ENCODE peak calls at places on chromosome 1, in four cellular contexts. F is H1, P is GM12878, S is HepG2. L is an unnamed sample.

GRCh38 chr1:68346192-68346808 is 103.5 kb downstream of the RPE65 start:
- DNase-seq in F (no peak), S (peak), P (no peak), L (peak)

GRCh38 chr1:80656011-80656627 is 1144.6 kb upstream of the ADGRL2 start:
- DNase-seq in F (no peak), S (peak), P (no peak), L (peak)

GRCh38 chr1:203548917-203549708 is 55.2 kb downstream of the OPTC start:
- DNase-seq in S (no peak), F (no peak), P (no peak), L (peak)

GRCh38 chr1:121417289-121417955 is 232.6 kb downstream of the SRGAP2C start:
- DNase-seq in S (no peak), F (no peak), P (no peak), L (no peak)

GRCh38 chr1:179762241-179762640 is 19.1 kb downstream of the FAM163A start:
- DNase-seq in F (no peak), P (no peak), S (no peak), L (no peak)

GRCh38 chr1:11880911-11881748 is 22.4 kb upstream of the NPPB start:
- DNase-seq in S (no peak), F (no peak), P (no peak), L (no peak)

GRCh38 chr1:12135612-12136011 is 31.2 kb upstream of the TNFRSF1B start:
- DNase-seq in F (no peak), P (no peak), S (no peak), L (no peak)

GRCh38 chr1:88892146-88892877 is 945 bp upstream of the GTF2B start:
- DNase-seq in F (no peak), P (no peak), S (peak), L (peak)

GRCh38 chr1:116538527-116538926 is 32.3 kb downstream of the CD58 start:
- DNase-seq in F (no peak), S (peak), P (no peak), L (no peak)

GRCh38 chr1:29032839-29033238 is 90.9 kb downstream of the TMEM200B start:
- DNase-seq in P (no peak), F (no peak), S (no peak), L (no peak)

GRCh38 chr1:203589201-203589600 is 37.4 kb upstream of the ATP2B4 start:
- DNase-seq in F (no peak), S (no peak), P (no peak), L (no peak)

GRCh38 chr1:13830616-13831280 is 130.8 kb downstream of the PRDM2 start:
- DNase-seq in P (no peak), F (no peak), S (no peak), L (no peak)

GRCh38 chr1:230382060-230382491 is 44.1 kb downstream of the PGBD5 start:
- DNase-seq in P (no peak), F (peak), S (peak), L (peak)

GRCh38 chr1:11571906-11572616 is 82.2 kb downstream of the FBXO2 start:
- DNase-seq in S (peak), F (peak), P (no peak), L (no peak)

GRCh38 chr1:16072616-16073484 is 601 bp downstream of the FAM131C start:
- DNase-seq in F (peak), P (no peak), S (no peak), L (no peak)

GRCh38 chr1:148308832-148309458 is 156.9 kb upstream of the NBPF11 start:
- DNase-seq in P (no peak), S (no peak), F (peak), L (no peak)

DNA sequence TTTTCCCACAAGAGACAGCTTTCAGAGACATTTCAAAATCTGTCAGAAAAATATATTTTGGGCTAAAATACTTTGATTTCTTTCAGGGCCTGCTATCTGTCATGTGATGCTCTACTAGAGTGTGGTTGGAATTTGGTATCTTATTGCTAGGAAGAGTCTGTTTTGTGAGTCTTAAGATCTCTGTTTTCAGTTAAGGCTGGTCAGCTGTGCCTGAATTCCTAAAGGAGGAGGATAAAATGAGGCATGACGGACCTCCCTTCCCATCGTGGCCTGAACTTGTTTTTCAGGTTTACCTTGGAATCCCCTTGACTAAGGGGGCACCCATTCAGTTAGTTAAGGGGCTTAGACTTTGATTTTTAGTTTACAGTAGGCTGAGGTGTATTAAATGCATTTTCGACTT is 18.1 kb downstream of the CAPN2 start:
- DNase-seq in F (no peak), P (no peak), S (no peak), L (no peak)
- H3K4me3 ChIP-seq in F (no peak), P (no peak), S (no peak), L (no peak)

DNA sequence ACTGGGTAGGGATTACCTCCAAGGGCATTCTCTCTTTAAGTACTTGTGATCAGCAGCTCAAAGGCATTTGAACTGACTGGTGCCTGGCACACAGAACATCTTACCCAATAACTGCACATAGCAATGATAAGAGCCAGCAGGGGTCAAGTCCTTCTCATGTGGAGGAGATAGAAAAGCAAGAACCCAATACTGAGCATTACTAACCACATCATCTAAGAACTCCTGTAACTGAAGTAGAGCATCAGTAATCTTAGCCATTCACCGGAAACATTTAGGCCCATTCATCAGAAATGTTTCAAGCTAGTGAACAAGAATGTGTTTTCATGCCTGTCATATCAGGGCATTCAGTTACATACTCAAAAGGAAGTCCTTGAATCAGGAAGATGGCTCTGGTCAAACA is 33.6 kb upstream of the THEM4 start:
- DNase-seq in F (no peak), P (no peak), S (no peak), L (no peak)
- TF ChIP-seq SUZ12 in F (no peak), P (no peak), S (no peak), L (no peak)

GRCh38 chr1:204974326-204974725 is 68.7 kb upstream of the CNTN2 start:
- DNase-seq in S (no peak), F (no peak), P (no peak), L (no peak)

GRCh38 chr1:204972461-204972860 is 70.6 kb upstream of the CNTN2 start:
- DNase-seq in P (no peak), F (no peak), S (no peak), L (no peak)

GRCh38 chr1:204970897-204971296 is 72.1 kb upstream of the CNTN2 start:
- DNase-seq in F (no peak), S (no peak), P (no peak), L (no peak)

GRCh38 chr1:204973449-204973848 is 69.6 kb upstream of the CNTN2 start:
- DNase-seq in F (no peak), P (no peak), S (no peak), L (no peak)

GRCh38 chr1:204971700-204972336 is 71.2 kb upstream of the CNTN2 start:
- DNase-seq in P (no peak), F (no peak), S (no peak), L (no peak)
- TF ChIP-seq ZNF274 in P (no peak), F (no peak), S (no peak), L (no peak)

GRCh38 chr1:103527331-103527730 is 1.8 kb downstream of the RNPC3 start:
- DNase-seq in F (no peak), S (no peak), P (no peak), L (no peak)
- H3K4me3 ChIP-seq in F (no peak), S (peak), P (peak), L (no peak)

GRCh38 chr1:90200637-90201235 is 205.8 kb downstream of the ZNF326 start:
- DNase-seq in P (no peak), S (no peak), F (no peak), L (no peak)
- TF ChIP-seq SUZ12 in P (no peak), S (no peak), F (no peak), L (no peak)

GRCh38 chr1:167678838-167679237 is 42.9 kb upstream of the MPZL1 start:
- DNase-seq in P (no peak), S (no peak), F (no peak), L (no peak)

GRCh38 chr1:167676205-167676915 is 45.4 kb upstream of the MPZL1 start:
- DNase-seq in S (no peak), F (no peak), P (peak), L (no peak)

GRCh38 chr1:167676916-167677848 is 44.6 kb upstream of the MPZL1 start:
- DNase-seq in S (no peak), P (peak), F (no peak), L (no peak)

GRCh38 chr1:167679714-167680113 is 42.1 kb upstream of the MPZL1 start:
- DNase-seq in F (no peak), S (peak), P (no peak), L (no peak)

GRCh38 chr1:167678422-167678821 is 43.4 kb upstream of the MPZL1 start:
- DNase-seq in P (no peak), S (no peak), F (no peak), L (no peak)
- TF ChIP-seq ZNF274 in P (no peak), S (no peak), F (no peak), L (no peak)

GRCh38 chr1:9293241-9293511 is 482 bp downstream of the SPSB1 start:
- DNase-seq in F (no peak), S (no peak), P (no peak), L (no peak)
- H3K4me3 ChIP-seq in F (peak), S (peak), P (peak), L (peak)

DNA sequence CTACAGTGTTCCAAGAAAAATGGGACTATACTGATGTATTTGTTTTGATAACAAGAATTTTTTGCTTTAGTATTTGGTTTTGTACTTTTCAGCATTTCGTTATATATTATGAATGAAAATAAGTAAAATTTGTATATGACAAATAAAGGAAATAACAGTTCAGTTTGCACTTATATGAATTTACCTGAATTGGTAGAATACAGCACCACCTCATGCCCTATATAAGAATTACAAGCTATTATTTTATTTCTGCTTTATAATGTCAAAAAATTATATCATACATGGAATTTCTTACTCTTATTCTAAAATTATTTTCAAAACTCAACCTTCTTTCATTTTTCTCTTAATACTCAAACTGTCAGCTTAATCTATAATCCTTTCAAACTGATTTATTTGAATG is 14.6 kb downstream of the EFCAB7 start:
- DNase-seq in P (no peak), F (no peak), S (no peak), L (no peak)
- TF ChIP-seq SUZ12 in P (no peak), F (no peak), S (no peak), L (no peak)

GRCh38 chr1:200129480-200129879 is 102.0 kb downstream of the NR5A2 start:
- DNase-seq in P (no peak), F (no peak), S (no peak), L (peak)

GRCh38 chr1:200128081-200128480 is 100.6 kb downstream of the NR5A2 start:
- DNase-seq in F (no peak), S (peak), P (no peak), L (no peak)

GRCh38 chr1:200133123-200133522 is 105.6 kb downstream of the NR5A2 start:
- DNase-seq in S (no peak), F (no peak), P (no peak), L (no peak)

GRCh38 chr1:200131551-200132125 is 104.1 kb downstream of the NR5A2 start:
- DNase-seq in P (no peak), F (no peak), S (peak), L (no peak)

DNA sequence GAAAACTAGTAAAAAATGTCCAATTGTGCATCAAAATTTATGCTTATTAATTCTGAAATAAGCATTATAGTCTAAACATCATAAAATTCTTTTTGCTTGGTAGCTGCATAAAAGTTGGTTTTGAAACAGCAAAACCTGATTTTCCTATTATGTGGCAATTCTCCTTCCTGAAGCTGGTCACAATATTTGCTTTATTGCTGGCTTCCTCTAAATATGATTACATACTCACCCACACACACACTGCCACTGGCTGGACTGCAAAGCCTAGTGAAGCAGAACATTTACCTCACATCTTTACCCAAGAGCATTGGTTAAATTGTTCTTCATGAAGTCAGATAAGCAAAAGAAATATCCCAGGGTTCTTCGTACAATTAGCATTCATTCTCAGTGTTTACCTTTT is 103.0 kb downstream of the NR5A2 start:
- DNase-seq in F (no peak), P (no peak), S (no peak), L (no peak)
- TF ChIP-seq ZNF274 in F (no peak), P (no peak), S (no peak), L (no peak)